ENCODE peak calls at places on chromosomes 6 and 20, in seven cellular contexts. W is Right ventricle myocardium superior, J is HEK293T, H is fibroblast of lung, K is choroid plexus epithelial cell, Y is iris pigment epithelial cell, X is transverse colon. B is an unnamed sample.

GRCh38 chr6:116500969-116501433 is 10.4 kb upstream of the CALHM5 start:
- DNase-seq in H (peak; percentile 17), Y (peak; percentile 14), J (no peak), X (no peak), K (peak; percentile 45), W (no peak), B (no peak)

GRCh38 chr6:70549327-70549726 is 17.4 kb upstream of the SDHAF4 start:
- DNase-seq in W (no peak), J (no peak), K (no peak), H (no peak), Y (no peak), X (no peak), B (no peak)

GRCh38 chr6:113634352-113635163 is 222.6 kb upstream of the MARCKS start:
- DNase-seq in K (peak; percentile 77), W (no peak), X (no peak), H (peak; percentile 81), J (no peak), Y (peak; percentile 60), B (no peak)

GRCh38 chr20:39850821-39851330 is 838.2 kb downstream of the MAFB start:
- DNase-seq in K (no peak), W (no peak), Y (no peak), H (peak; percentile 56), X (no peak), J (no peak), B (no peak)

GRCh38 chr6:26207248-26207801 is 120.1 kb downstream of the HFE start:
- DNase-seq in X (no peak), W (no peak), Y (no peak), J (no peak), K (no peak), H (no peak), B (no peak)

GRCh38 chr20:6519556-6519955 is 247.9 kb upstream of the BMP2 start:
- DNase-seq in J (no peak), Y (peak; percentile 89), X (no peak), K (peak; percentile 84), H (peak; percentile 90), W (no peak), B (no peak)

GRCh38 chr20:34562643-34563042 is 4.1 kb downstream of the MAP1LC3A start:
- DNase-seq in J (peak; percentile 48), K (peak; percentile 25), H (peak; percentile 6), W (no peak), Y (no peak), X (no peak), B (no peak)

GRCh38 chr20:17849901-17850673 is 118.5 kb downstream of the SNX5 start:
- DNase-seq in Y (peak; percentile 98), K (peak; percentile 97), X (peak; percentile 51), H (peak; percentile 100), W (peak; percentile 84), J (no peak), B (peak; percentile 92)

GRCh38 chr6:10613693-10614092 is 80.7 kb downstream of the C6orf52 start:
- DNase-seq in J (no peak), K (no peak), X (no peak), W (no peak), H (no peak), Y (peak; percentile 19), B (no peak)

GRCh38 chr6:49142422-49143151 is 320.5 kb downstream of the MMUT start:
- DNase-seq in H (no peak), J (no peak), X (no peak), W (no peak), K (no peak), Y (no peak), B (no peak)

B was measured in sigmoid colon.